ENCODE peak calls at places on chromosomes 4 and X, in four cellular contexts. F is hepatic stellate cell, N is T-helper 17 cell, Y is transverse colon. X is an unnamed sample.

GRCh38 chr4:140691369-140691768 is 64.8 kb downstream of the TBC1D9 start:
- DNase-seq in F (no peak), N (no peak), Y (no peak), X (no peak)

GRCh38 chr4:48602222-48602621 is 112.2 kb downstream of the ZAR1 start:
- DNase-seq in F (peak), N (no peak), Y (no peak), X (no peak)

GRCh38 chr4:186029731-186030421 is 39.1 kb upstream of the TLR3 start:
- DNase-seq in F (peak), N (no peak), Y (peak), X (peak)

GRCh38 chr4:35465096-35465495 is 779.2 kb downstream of the ARAP2 start:
- DNase-seq in F (no peak), N (no peak), Y (no peak), X (no peak)

GRCh38 chrX:45668686-45669443 is 468.2 kb upstream of the DIPK2B start:
- DNase-seq in F (peak), N (no peak), Y (no peak), X (peak)

GRCh38 chrX:31931225-31931624 is 859.4 kb upstream of the FTHL17 start:
- DNase-seq in F (peak), N (no peak), Y (no peak), X (no peak)

GRCh38 chrX:69027181-69028005 is 137.9 kb downstream of the PJA1 start:
- DNase-seq in F (no peak), N (no peak), Y (no peak), X (no peak)

GRCh38 chrX:68354869-68355628 is 78.2 kb downstream of the OPHN1 start:
- DNase-seq in F (no peak), N (no peak), Y (no peak), X (no peak)

GRCh38 chr4:37243722-37244582 is 591 bp upstream of the NWD2 start:
- DNase-seq in F (no peak), N (no peak), Y (peak), X (no peak)

GRCh38 chr4:951594-952468 is 19.6 kb downstream of the TMEM175 start:
- DNase-seq in F (no peak), N (no peak), Y (no peak), X (no peak)

GRCh38 chr4:87230806-87231205 is 10.4 kb upstream of the KLHL8 start:
- DNase-seq in F (no peak), N (no peak), Y (no peak), X (no peak)

GRCh38 chr4:8920969-8921368 is 49.3 kb upstream of the HMX1 start:
- DNase-seq in F (no peak), N (no peak), Y (no peak), X (no peak)

GRCh38 chr4:84379881-84380618 is 119.0 kb downstream of the NKX6-1 start:
- DNase-seq in F (peak), N (no peak), Y (no peak), X (no peak)

GRCh38 chr4:7018281-7018680 is 24.9 kb upstream of the TADA2B start:
- DNase-seq in F (no peak), N (no peak), Y (no peak), X (no peak)

GRCh38 chr4:173288296-173288695 is 45.9 kb downstream of the HMGB2 start:
- DNase-seq in F (peak), N (peak), Y (peak), X (peak)

GRCh38 chr4:66855956-66856355 is 689.3 kb downstream of the CENPC start:
- DNase-seq in F (no peak), N (no peak), Y (no peak), X (no peak)

GRCh38 chrX:140815868-140816267 is 106.3 kb downstream of the LINC00632 start:
- DNase-seq in F (peak), N (no peak), Y (no peak), X (no peak)

GRCh38 chrX:44742480-44743155 is 101.2 kb upstream of the DUSP21 start:
- DNase-seq in F (no peak), N (no peak), Y (no peak), X (no peak)

GRCh38 chr4:54723220-54723619 is 65.5 kb downstream of the KIT start:
- DNase-seq in F (no peak), N (no peak), Y (no peak), X (no peak)

GRCh38 chr4:106315476-106315967 is 487 bp downstream of the TBCK start:
- DNase-seq in F (no peak), N (no peak), Y (no peak), X (no peak)

GRCh38 chr4:22129454-22130075 is 181.0 kb upstream of the KCNIP4 start:
- DNase-seq in F (peak), N (no peak), Y (peak), X (no peak)

GRCh38 chr4:103011378-103012025 is 8.0 kb downstream of the SLC9B1 start:
- DNase-seq in F (peak), N (no peak), Y (peak), X (no peak)

GRCh38 chr4:172980178-172980577 is 188.4 kb upstream of the GALNT7 start:
- DNase-seq in F (no peak), N (no peak), Y (no peak), X (no peak)

GRCh38 chrX:104253567-104254441 is 929 bp downstream of the ESX1 start:
- DNase-seq in F (no peak), N (no peak), Y (no peak), X (no peak)

GRCh38 chr4:101790521-101791188 is at the start of gene BANK1:
- DNase-seq in F (peak), N (no peak), Y (peak), X (no peak)

GRCh38 chrX:39073131-39073530 is 271.9 kb downstream of the MID1IP1 start:
- DNase-seq in F (no peak), N (no peak), Y (no peak), X (no peak)

GRCh38 chr4:22237155-22237751 is 278.6 kb downstream of the ADGRA3 start:
- DNase-seq in F (peak), N (no peak), Y (peak), X (no peak)

GRCh38 chr4:81314196-81314896 is 99.3 kb upstream of the PRKG2 start:
- DNase-seq in F (no peak), N (no peak), Y (peak), X (peak)

GRCh38 chr4:93791570-93792195 is 36.9 kb upstream of the ATOH1 start:
- DNase-seq in F (peak), N (no peak), Y (peak), X (no peak)

GRCh38 chr4:163489929-163490328 is 4.6 kb upstream of the TMA16 start:
- DNase-seq in F (no peak), N (no peak), Y (no peak), X (no peak)

GRCh38 chr4:51942108-51942832 is 77.9 kb downstream of the LRRC66 start:
- DNase-seq in F (no peak), N (no peak), Y (no peak), X (no peak)

GRCh38 chr4:143653031-143653430 is 47.4 kb downstream of the FREM3 start:
- DNase-seq in F (no peak), N (no peak), Y (no peak), X (no peak)

GRCh38 chr4:183499389-183499788 is 5.5 kb upstream of the ING2 start:
- DNase-seq in F (no peak), N (no peak), Y (no peak), X (no peak)

GRCh38 chr4:82542642-82543041 is 19.1 kb downstream of the TMEM150C start:
- DNase-seq in F (no peak), N (no peak), Y (no peak), X (no peak)

GRCh38 chrX:40897768-40898167 is 162.4 kb upstream of the MED14 start:
- DNase-seq in F (no peak), N (no peak), Y (no peak), X (no peak)

GRCh38 chr4:85928775-85929585 is 430.9 kb downstream of the MAPK10 start:
- DNase-seq in F (no peak), N (no peak), Y (no peak), X (no peak)

GRCh38 chrX:133794151-133794550 is 191.2 kb downstream of the GPC3 start:
- DNase-seq in F (no peak), N (no peak), Y (no peak), X (no peak)

GRCh38 chr4:123744664-123745290 is 348.2 kb downstream of the SPRY1 start:
- DNase-seq in F (no peak), N (no peak), Y (no peak), X (no peak)